ENCODE peak calls at places on chromosome 10, in six cellular contexts. O is A549, E is IMR-90, M is K562, X is HepG2, Z is GM12878. I is an unnamed sample.

GRCh38 chr10:73879296-73880173 is 5.2 kb upstream of the CAMK2G start:
- DNase-seq in O (peak; percentile 89), E (peak; percentile 75), M (peak; percentile 91), X (peak; percentile 74), Z (no peak), I (peak; percentile 78)

GRCh38 chr10:52459097-52459496 is 145.0 kb downstream of the DKK1 start:
- DNase-seq in O (no peak), E (peak; percentile 46), M (no peak), X (no peak), Z (no peak), I (no peak)

GRCh38 chr10:47401874-47402645 is 18.0 kb upstream of the ZNF488 start:
- DNase-seq in O (no peak), E (no peak), M (no peak), X (peak; percentile 53), Z (no peak), I (no peak)

GRCh38 chr10:124522903-124523260 is 61.3 kb downstream of the LHPP start:
- DNase-seq in O (peak; percentile 33), E (no peak), M (no peak), X (peak; percentile 46), Z (no peak), I (no peak)

GRCh38 chr10:98967601-98968000 is 268.1 kb downstream of the HPSE2 start:
- DNase-seq in O (no peak), E (peak; percentile 46), M (no peak), X (no peak), Z (no peak), I (no peak)

GRCh38 chr10:104209575-104210198 is 22.5 kb downstream of the CFAP43 start:
- DNase-seq in O (peak; percentile 51), E (peak; percentile 39), M (peak; percentile 27), X (peak; percentile 27), Z (no peak), I (peak; percentile 69)

GRCh38 chr10:47400251-47400650 is 16.2 kb upstream of the ZNF488 start:
- DNase-seq in O (no peak), E (no peak), M (no peak), X (no peak), Z (no peak), I (no peak)

GRCh38 chr10:103749779-103750178 is 105.6 kb downstream of the SH3PXD2A start:
- DNase-seq in O (no peak), E (no peak), M (no peak), X (no peak), Z (no peak), I (no peak)

GRCh38 chr10:126001579-126001978 is 105.2 kb downstream of the FANK1 start:
- DNase-seq in O (peak; percentile 70), E (no peak), M (no peak), X (no peak), Z (no peak), I (no peak)

GRCh38 chr10:45224219-45224841 is 91.1 kb downstream of the OR13A1 start:
- DNase-seq in O (no peak), E (no peak), M (no peak), X (no peak), Z (no peak), I (no peak)

GRCh38 chr10:45227042-45227441 is 88.4 kb downstream of the OR13A1 start:
- DNase-seq in O (no peak), E (no peak), M (no peak), X (no peak), Z (no peak), I (no peak)

GRCh38 chr10:45235823-45236222 is 79.6 kb downstream of the OR13A1 start:
- DNase-seq in O (no peak), E (peak; percentile 7), M (no peak), X (no peak), Z (no peak), I (no peak)

GRCh38 chr10:45229823-45230222 is 85.6 kb downstream of the OR13A1 start:
- DNase-seq in O (no peak), E (no peak), M (no peak), X (no peak), Z (no peak), I (no peak)
- TF ChIP-seq BHLHE40 in O (no peak), E (no peak), M (no peak), X (no peak), Z (no peak), I (no peak)

GRCh38 chr10:178723-179122 is 43.5 kb downstream of the ZMYND11 start:
- DNase-seq in O (no peak), E (peak; percentile 18), M (no peak), X (no peak), Z (no peak), I (no peak)

GRCh38 chr10:184174-184573 is 48.9 kb downstream of the ZMYND11 start:
- DNase-seq in O (no peak), E (no peak), M (no peak), X (no peak), Z (no peak), I (no peak)

GRCh38 chr10:184911-185310 is 49.7 kb downstream of the ZMYND11 start:
- DNase-seq in O (no peak), E (peak; percentile 59), M (no peak), X (no peak), Z (no peak), I (no peak)

GRCh38 chr10:186911-187310 is 51.7 kb downstream of the ZMYND11 start:
- DNase-seq in O (no peak), E (no peak), M (no peak), X (no peak), Z (no peak), I (no peak)

GRCh38 chr10:182441-183201 is 47.4 kb downstream of the ZMYND11 start:
- DNase-seq in O (no peak), E (peak; percentile 74), M (no peak), X (no peak), Z (no peak), I (no peak)
- TF ChIP-seq BHLHE40 in O (no peak), E (no peak), M (no peak), X (no peak), Z (no peak), I (no peak)

GRCh38 chr10:96831867-96832720 is at the start of gene LCOR:
- DNase-seq in O (peak; percentile 91), E (peak; percentile 86), M (peak; percentile 93), X (peak; percentile 71), Z (no peak), I (peak; percentile 96)

GRCh38 chr10:96831200-96831866 is 765 bp upstream of the LCOR start:
- DNase-seq in O (no peak), E (no peak), M (no peak), X (no peak), Z (no peak), I (no peak)

GRCh38 chr10:96829029-96829773 is 2.9 kb upstream of the LCOR start:
- DNase-seq in O (no peak), E (no peak), M (peak; percentile 50), X (no peak), Z (no peak), I (no peak)

GRCh38 chr10:96828609-96829008 is 3.5 kb upstream of the LCOR start:
- DNase-seq in O (no peak), E (no peak), M (no peak), X (no peak), Z (no peak), I (no peak)

GRCh38 chr10:96830511-96831199 is 1.4 kb upstream of the LCOR start:
- DNase-seq in O (peak; percentile 83), E (peak; percentile 65), M (peak; percentile 32), X (peak; percentile 66), Z (peak; percentile 67), I (peak; percentile 47)
- TF ChIP-seq BHLHE40 in O (no peak), E (no peak), M (no peak), X (no peak), Z (no peak), I (no peak)

DNA sequence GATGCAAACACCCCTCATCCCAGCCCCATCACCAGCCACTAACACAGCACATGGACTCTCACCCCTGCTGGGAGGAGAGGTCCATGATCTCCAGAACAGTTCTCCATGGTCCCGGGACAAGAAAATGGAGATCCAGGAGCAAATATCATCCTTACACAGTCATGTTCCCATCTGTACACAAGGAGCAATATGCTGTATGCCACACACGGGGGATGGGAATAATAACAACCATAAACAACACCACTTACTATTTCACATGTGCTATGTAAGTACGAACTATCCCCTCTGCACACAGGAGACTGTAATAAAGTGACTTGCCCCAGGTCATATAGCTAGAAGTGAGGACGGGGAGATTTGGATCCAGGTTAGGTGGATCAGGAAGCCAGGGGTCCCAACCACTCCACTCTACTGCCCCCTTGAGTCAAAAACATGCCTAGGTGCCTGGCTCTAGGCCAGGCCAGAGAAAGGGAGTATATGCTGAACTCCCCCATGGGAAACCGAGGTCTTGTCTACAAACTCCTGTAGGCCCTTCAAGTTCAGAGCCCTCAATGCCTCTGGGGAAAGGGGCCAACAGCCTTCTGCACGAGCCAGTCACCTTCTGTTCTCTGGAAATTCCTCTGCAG is 34.1 kb downstream of the LRRC20 start:
- DNase-seq in O (peak; percentile 17), E (no peak), M (peak; percentile 81), X (no peak), Z (no peak), I (peak; percentile 69)
- TF ChIP-seq BHLHE40 in O (no peak), E (no peak), M (no peak), X (no peak), Z (no peak), I (no peak)

DNA sequence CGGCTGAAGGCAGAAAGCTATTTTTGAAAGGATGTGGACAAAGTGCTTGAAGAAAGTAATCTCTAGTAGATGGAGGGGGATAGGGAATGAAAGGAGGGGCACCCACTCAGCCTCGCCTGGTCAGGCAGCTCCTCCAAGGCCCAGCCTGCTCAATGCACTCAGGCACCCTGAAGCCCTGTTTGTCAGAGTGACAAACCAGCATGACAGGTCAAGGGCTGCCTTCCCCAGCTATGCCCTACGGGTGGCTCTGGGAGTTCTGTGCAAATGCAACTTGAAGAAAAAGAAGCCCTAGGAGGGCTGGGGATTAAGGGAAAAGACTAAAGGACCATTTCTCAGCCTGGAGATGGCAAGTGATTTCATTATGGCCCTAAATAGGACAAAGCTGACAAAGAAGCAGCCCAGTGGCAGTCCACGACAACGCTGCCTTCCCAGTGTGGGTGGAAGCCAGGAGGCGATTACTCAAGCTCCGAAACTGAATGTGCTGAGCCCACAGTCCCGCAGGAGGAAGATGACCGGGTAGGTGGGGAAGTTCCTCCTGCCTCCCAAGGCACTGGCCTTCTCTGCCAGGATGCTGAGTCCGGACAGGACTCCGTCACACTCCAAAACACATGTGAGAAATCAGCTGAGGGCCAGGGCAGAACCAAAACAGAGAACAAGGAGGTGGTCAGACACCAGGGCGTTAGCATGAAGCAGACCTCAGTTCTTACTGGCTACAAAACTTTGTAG is 16.3 kb downstream of the LIPA start:
- DNase-seq in O (no peak), E (no peak), M (no peak), X (no peak), Z (no peak), I (no peak)
- TF ChIP-seq BHLHE40 in O (no peak), E (no peak), M (no peak), X (no peak), Z (no peak), I (no peak)

GRCh38 chr10:23779287-23779686 is 340.4 kb downstream of the OTUD1 start:
- DNase-seq in O (no peak), E (no peak), M (no peak), X (no peak), Z (no peak), I (no peak)
- TF ChIP-seq BHLHE40 in O (no peak), E (no peak), M (no peak), X (no peak), Z (no peak), I (no peak)